ENCODE peak calls at places on chromosomes 4 and X, in four cellular contexts. C, L, J and Q are unnamed samples.

GRCh38 chr4:40255722-40256281 is 59.0 kb downstream of the RHOH start:
- DNase-seq in C (peak; percentile 88), L (no peak), J (peak; percentile 87), Q (no peak)

GRCh38 chr4:53622739-53623151 is 31.5 kb upstream of the LNX1 start:
- DNase-seq in C (no peak), L (no peak), J (peak; percentile 24), Q (no peak)

GRCh38 chrX:39174761-39175417 is 373.6 kb downstream of the MID1IP1 start:
- DNase-seq in C (peak; percentile 4), L (no peak), J (peak; percentile 34), Q (no peak)

GRCh38 chrX:31225819-31226218 is 154.0 kb upstream of the FTHL17 start:
- DNase-seq in C (no peak), L (no peak), J (no peak), Q (no peak)

GRCh38 chr4:54937501-54937900 is 187.9 kb downstream of the KDR start:
- DNase-seq in C (peak; percentile 27), L (no peak), J (peak; percentile 24), Q (no peak)

GRCh38 chr4:145812902-145813301 is 125.7 kb downstream of the ZNF827 start:
- DNase-seq in C (peak; percentile 92), L (no peak), J (no peak), Q (no peak)

GRCh38 chrX:12610079-12610478 is 181.1 kb upstream of the PRPS2 start:
- DNase-seq in C (peak; percentile 78), L (no peak), J (no peak), Q (no peak)

GRCh38 chr4:25347971-25348370 is 29.1 kb upstream of the ANAPC4 start:
- DNase-seq in C (no peak), L (no peak), J (no peak), Q (no peak)

GRCh38 chr4:188934320-188934975 is 795.2 kb downstream of the TRIML1 start:
- DNase-seq in C (peak; percentile 17), L (no peak), J (no peak), Q (no peak)

GRCh38 chrX:24426340-24426913 is 38.7 kb upstream of the PDK3 start:
- DNase-seq in C (peak; percentile 39), L (no peak), J (no peak), Q (peak; percentile 59)

GRCh38 chrX:131704136-131704695 is 160.3 kb downstream of the OR13H1 start:
- DNase-seq in C (peak; percentile 37), L (no peak), J (no peak), Q (no peak)

GRCh38 chr4:8542776-8543525 is 37.2 kb upstream of the GPR78 start:
- DNase-seq in C (no peak), L (peak; percentile 55), J (no peak), Q (no peak)

GRCh38 chrX:12245650-12246645 is 107.7 kb downstream of the FRMPD4 start:
- DNase-seq in C (peak; percentile 4), L (no peak), J (peak; percentile 23), Q (no peak)

GRCh38 chr4:71184195-71184781 is 154.5 kb upstream of the SLC4A4 start:
- DNase-seq in C (peak; percentile 80), L (no peak), J (peak; percentile 73), Q (peak; percentile 68)

GRCh38 chr4:153413827-153414226 is 52.3 kb upstream of the TMEM131L start:
- DNase-seq in C (no peak), L (no peak), J (no peak), Q (no peak)

GRCh38 chrX:9379697-9380551 is 84.9 kb upstream of the TBL1X start:
- DNase-seq in C (peak; percentile 89), L (no peak), J (peak; percentile 33), Q (no peak)

GRCh38 chr4:150782921-150783320 is 201.0 kb downstream of the MAB21L2 start:
- DNase-seq in C (no peak), L (no peak), J (no peak), Q (no peak)

GRCh38 chr4:174284181-174284886 is 623 bp downstream of the CEP44 start:
- DNase-seq in C (peak; percentile 61), L (no peak), J (peak; percentile 49), Q (no peak)

GRCh38 chrX:18970465-18970864 is 13.4 kb downstream of the PHKA2 start:
- DNase-seq in C (no peak), L (no peak), J (no peak), Q (no peak)

GRCh38 chr4:89836897-89837384 is at the start of gene SNCA:
- DNase-seq in C (no peak), L (peak; percentile 69), J (peak; percentile 74), Q (peak; percentile 95)

GRCh38 chr4:113822555-113823290 is 61.2 kb upstream of the CAMK2D start:
- DNase-seq in C (no peak), L (no peak), J (no peak), Q (no peak)

GRCh38 chr4:26426892-26427291 is 63.4 kb downstream of the CCKAR start:
- DNase-seq in C (no peak), L (no peak), J (no peak), Q (no peak)

GRCh38 chr4:121654738-121655137 is 42.0 kb downstream of the ANXA5 start:
- DNase-seq in C (no peak), L (no peak), J (no peak), Q (no peak)

GRCh38 chrX:84153538-84153937 is 34.5 kb downstream of the RPS6KA6 start:
- DNase-seq in C (peak; percentile 54), L (no peak), J (no peak), Q (no peak)

GRCh38 chrX:71475906-71476305 is 57.0 kb upstream of the OGT start:
- DNase-seq in C (no peak), L (no peak), J (no peak), Q (no peak)

GRCh38 chrX:115713465-115713864 is 152.5 kb downstream of the PLS3 start:
- DNase-seq in C (peak; percentile 31), L (no peak), J (no peak), Q (no peak)

GRCh38 chrX:83916525-83916924 is 55.6 kb downstream of the CYLC1 start:
- DNase-seq in C (peak; percentile 55), L (no peak), J (peak; percentile 32), Q (peak; percentile 67)

GRCh38 chrX:154470434-154470833 is 8.6 kb downstream of the LAGE3 start:
- DNase-seq in C (no peak), L (no peak), J (no peak), Q (no peak)
- H3K36me3 ChIP-seq in C (no peaks in the 10 kb centered on the region), L (peaks cover 86% of the 10 kb centered on the region), J (no peaks in the 10 kb centered on the region), Q (no peaks in the 10 kb centered on the region)

DNA sequence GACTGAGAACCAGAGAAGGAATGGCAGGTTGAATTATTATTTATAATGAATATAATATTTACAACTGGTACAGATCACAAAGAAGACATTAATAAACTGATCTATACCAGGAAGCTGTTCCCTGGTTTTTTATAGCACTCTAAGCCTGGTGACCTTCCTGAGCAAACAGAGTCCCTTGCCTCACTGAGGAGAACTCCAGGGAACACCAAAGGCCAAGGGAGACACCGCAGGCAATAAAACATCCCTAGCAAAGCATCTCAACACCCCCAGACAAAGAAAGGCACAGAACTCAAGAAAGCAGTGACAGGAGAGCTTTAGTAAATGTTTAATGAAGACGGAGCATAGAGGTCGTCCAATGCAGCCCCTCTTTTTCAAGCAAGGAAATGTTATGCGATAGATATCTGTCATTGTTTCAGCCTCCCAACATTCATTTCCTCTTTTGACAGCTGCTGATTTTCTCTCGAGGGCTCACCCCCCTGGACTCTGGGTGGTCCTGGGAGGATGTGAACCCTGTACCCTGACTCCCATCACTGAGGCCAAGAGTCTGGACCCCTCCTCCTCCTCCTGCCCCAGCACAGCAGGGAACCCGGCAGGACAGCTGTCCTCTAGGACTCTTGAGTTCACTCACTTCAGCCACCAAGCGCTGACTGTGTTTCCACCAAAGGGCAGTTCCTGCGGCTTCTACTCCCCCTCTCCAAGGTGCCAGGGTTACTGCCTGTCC is 342.5 kb upstream of the GATB start:
- DNase-seq in C (no peak), L (no peak), J (peak; percentile 46), Q (no peak)
- H3K27ac ChIP-seq in C (peak overlapping the region; percentile 87), L (no peak overlapping the region), J (peak overlapping the region; percentile 79), Q (no peak overlapping the region)

GRCh38 chr4:83449009-83449408 is 6.6 kb downstream of the HELQ start:
- DNase-seq in C (no peak), L (no peak), J (no peak), Q (no peak)
- H3K36me3 ChIP-seq in C (peaks cover 8% of the 10 kb centered on the region), L (peaks cover 38% of the 10 kb centered on the region), J (no peaks in the 10 kb centered on the region), Q (peaks cover 23% of the 10 kb centered on the region)

GRCh38 chr4:4398430-4398829 is 11.5 kb downstream of the NSG1 start:
- DNase-seq in C (no peak), L (no peak), J (no peak), Q (no peak)

GRCh38 chr4:4396628-4397440 is 9.9 kb downstream of the NSG1 start:
- DNase-seq in C (no peak), L (no peak), J (no peak), Q (peak; percentile 67)

GRCh38 chr4:4394644-4395043 is 7.7 kb downstream of the NSG1 start:
- DNase-seq in C (peak; percentile 50), L (no peak), J (no peak), Q (peak; percentile 31)

GRCh38 chr4:4397441-4397819 is 10.5 kb downstream of the NSG1 start:
- DNase-seq in C (no peak), L (no peak), J (no peak), Q (no peak)

DNA sequence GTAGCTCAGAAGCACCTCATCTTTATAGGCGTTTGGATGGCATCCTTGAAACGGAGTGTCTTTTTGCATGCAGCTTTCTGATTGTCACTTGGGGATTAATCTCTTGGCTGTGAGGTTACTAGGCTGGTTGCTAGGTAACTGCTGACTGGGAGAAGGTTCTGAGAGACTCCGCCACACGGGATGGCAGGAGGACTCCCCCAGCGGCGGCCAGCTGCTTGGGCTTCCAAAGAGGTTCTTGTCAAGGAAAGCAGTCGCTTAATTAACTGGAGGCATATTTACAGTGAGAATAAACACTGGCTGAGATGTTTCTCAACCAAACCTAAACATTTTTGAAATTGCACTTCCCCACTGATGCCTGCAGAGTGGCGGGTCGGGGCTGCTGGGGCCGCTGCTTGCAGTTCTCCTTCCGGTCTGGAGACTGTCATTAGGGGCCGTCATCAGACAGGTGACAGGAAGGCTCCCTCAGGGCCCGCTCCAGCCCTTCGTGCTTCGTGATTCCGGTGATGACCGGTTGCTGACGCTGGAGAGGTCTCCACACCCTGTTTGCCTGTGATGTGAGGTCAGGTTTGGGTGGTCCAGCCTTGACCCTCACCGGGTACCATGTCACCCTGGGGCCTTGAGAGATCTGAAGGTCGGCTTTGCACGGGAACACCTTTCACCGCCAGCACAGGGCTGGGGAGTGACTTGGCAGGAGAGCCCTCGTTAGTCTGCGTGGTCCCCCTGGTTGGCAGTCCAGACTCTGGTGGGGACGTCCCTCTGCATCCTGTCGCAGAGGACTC is 9.1 kb downstream of the NSG1 start:
- DNase-seq in C (no peak), L (no peak), J (peak; percentile 53), Q (peak; percentile 78)
- H3K27ac ChIP-seq in C (no peak overlapping the region), L (no peak overlapping the region), J (no peak overlapping the region), Q (no peak overlapping the region)